ENCODE peak calls at places on chromosomes 4 and X, in four cellular contexts. B is PC-3, A is fibroblast of the aortic adventitia, Y is H7. T is an unnamed sample.

GRCh38 chr4:130306566-130306965 is 1210.6 kb downstream of the C4orf33 start:
- DNase-seq in Y (no peak), B (no peak), A (no peak), T (peak; percentile 31)

GRCh38 chr4:144449623-144450022 is 196.3 kb upstream of the HHIP start:
- DNase-seq in Y (no peak), A (peak; percentile 74), B (peak; percentile 29), T (no peak)

GRCh38 chrX:69556094-69557011 is 52.2 kb downstream of the NALF2 start:
- DNase-seq in Y (peak; percentile 62), A (peak; percentile 2), B (peak; percentile 15), T (peak; percentile 72)

GRCh38 chr4:11397146-11397545 is 31.5 kb downstream of the HS3ST1 start:
- DNase-seq in A (no peak), Y (no peak), B (peak; percentile 20), T (no peak)

GRCh38 chr4:159070742-159071141 is 32.1 kb upstream of the RAPGEF2 start:
- DNase-seq in B (peak; percentile 47), A (peak; percentile 48), Y (no peak), T (no peak)

GRCh38 chr4:31458813-31459212 is 738.6 kb downstream of the PCDH7 start:
- DNase-seq in B (no peak), Y (no peak), A (peak; percentile 69), T (no peak)

GRCh38 chr4:134024251-134024650 is 177.3 kb downstream of the PABPC4L start:
- DNase-seq in A (no peak), B (peak; percentile 23), Y (peak; percentile 1), T (peak; percentile 11)

GRCh38 chr4:94208268-94208667 is 603 bp downstream of the SMARCAD1 start:
- DNase-seq in A (no peak), B (no peak), Y (no peak), T (no peak)

GRCh38 chrX:122115604-122116003 is 1068.2 kb downstream of the GLUD2 start:
- DNase-seq in B (no peak), Y (no peak), A (no peak), T (no peak)

GRCh38 chr4:19063662-19064061 is 1042.1 kb upstream of the LCORL start:
- DNase-seq in Y (no peak), A (no peak), B (no peak), T (no peak)

GRCh38 chrX:152656890-152657289 is 19.2 kb downstream of the GABRQ start:
- DNase-seq in A (no peak), Y (no peak), B (no peak), T (no peak)

DNA sequence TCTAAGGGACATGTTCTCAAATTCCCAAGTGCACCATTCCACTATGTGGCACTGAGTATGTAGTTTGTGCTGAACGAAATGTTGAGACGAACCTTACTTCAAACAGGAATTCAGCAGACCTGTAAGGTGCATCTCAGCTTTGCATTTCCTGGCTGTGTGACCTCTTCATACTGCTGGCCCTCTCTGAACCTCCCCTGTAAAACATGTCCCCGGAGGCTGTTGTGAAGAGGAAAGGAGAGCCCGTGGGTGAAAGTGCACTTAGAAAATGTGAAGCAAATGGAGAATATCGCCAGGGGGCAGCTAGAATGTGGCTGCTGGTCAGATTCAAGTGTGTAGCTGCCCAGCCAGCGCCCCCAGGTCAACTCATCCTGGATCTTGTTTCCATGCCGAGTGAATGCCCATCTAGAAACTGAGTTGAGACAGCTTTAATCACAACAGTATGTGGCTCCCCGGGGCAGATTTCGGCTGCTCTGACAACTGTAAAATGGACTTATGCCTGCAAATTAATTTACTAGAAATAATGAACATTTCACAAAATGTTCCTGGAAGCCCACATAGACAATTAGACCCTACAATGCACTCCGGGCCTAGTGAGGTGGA is 263.3 kb downstream of the EVC2 start:
- DNase-seq in B (no peak), Y (no peak), A (no peak), T (no peak)
- H3K4me3 ChIP-seq in B (no peak overlapping the region), Y (no peak overlapping the region), A (no peak overlapping the region), T (no peak overlapping the region)

DNA sequence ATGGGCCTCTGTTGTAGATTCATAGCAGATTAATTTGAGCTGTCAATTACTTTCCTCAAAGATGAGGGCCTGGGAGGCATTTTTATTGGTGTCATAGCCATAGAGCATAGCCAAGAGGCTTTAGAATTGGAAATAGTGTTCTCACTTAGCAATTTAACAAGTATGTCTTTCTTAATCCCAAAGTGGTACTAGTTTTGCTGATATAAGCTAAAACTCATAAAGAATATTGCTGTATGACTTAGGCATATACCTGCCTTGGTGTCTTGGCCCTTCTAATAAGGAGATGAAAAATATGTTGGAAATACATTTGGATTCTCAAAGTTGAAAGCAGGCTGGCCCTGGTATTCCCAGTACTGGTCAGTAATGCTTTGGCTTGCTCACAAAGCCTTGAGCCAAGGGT is 221.5 kb upstream of the CXCL13 start:
- DNase-seq in Y (no peak), A (no peak), B (no peak), T (no peak)
- H3K4me3 ChIP-seq in Y (no peak overlapping the region), A (no peak overlapping the region), B (no peak overlapping the region), T (no peak overlapping the region)

GRCh38 chrX:116009871-116010710 is 160.5 kb upstream of the AGTR2 start:
- DNase-seq in A (no peak), B (no peak), Y (peak; percentile 2), T (no peak)
- H3K4me3 ChIP-seq in A (no peak overlapping the region), B (no peak overlapping the region), Y (no peak overlapping the region), T (no peak overlapping the region)

GRCh38 chr4:102501176-102501634 is at the start of gene NFKB1:
- DNase-seq in B (peak; percentile 61), Y (peak; percentile 71), A (peak; percentile 84), T (no peak)

GRCh38 chr4:102504941-102505340 is 3.8 kb downstream of the NFKB1 start:
- DNase-seq in B (no peak), A (no peak), Y (no peak), T (no peak)

GRCh38 chr4:102501635-102502382 is 650 bp downstream of the NFKB1 start:
- DNase-seq in Y (peak; percentile 59), A (peak; percentile 71), B (peak; percentile 68), T (no peak)

GRCh38 chr4:102503831-102504786 is 3.0 kb downstream of the NFKB1 start:
- DNase-seq in Y (no peak), B (peak; percentile 18), A (no peak), T (no peak)

DNA sequence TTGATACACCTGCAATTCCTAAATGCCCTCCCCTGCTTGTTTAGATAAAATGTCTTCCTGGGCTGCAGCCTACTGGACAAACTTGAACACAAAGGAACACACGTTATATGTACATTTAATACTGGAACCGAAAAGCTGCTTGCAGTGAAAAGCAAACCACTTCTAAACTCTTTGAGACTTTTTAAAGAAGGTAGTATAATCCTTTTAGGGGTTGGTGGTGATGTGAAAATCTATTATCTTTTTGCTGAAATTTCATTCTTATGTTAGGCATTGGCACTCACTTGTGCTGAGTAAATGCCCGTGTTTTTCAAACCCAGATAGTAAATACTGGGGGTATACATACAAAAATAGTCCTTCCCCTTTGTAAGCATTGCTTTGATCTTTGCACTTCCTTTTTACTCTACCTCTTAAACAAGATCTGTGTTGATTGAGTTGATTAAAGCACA is 2.2 kb downstream of the NFKB1 start:
- DNase-seq in B (peak; percentile 24), Y (no peak), A (no peak), T (no peak)
- H3K4me3 ChIP-seq in B (peak overlapping the region; percentile 97), Y (no peak overlapping the region), A (peak overlapping the region; percentile 86), T (no peak overlapping the region)

GRCh38 chr4:55398966-55399365 is 3.2 kb downstream of the TMEM165 start:
- DNase-seq in A (peak; percentile 21), B (no peak), Y (no peak), T (no peak)
- H3K4me3 ChIP-seq in A (peak overlapping the region; percentile 76), B (peak overlapping the region; percentile 72), Y (no peak overlapping the region), T (no peak overlapping the region)